ENCODE peak calls at places on chromosomes 11 and 22, in eight cellular contexts. U is stimulated activated CD4-positive, alpha-beta T cell treated with anti-CD3 and anti-CD28 coated beads, Interleukin-2, amount 100 ng/mL, for 4 hours; D is chondrocyte; W is NCI-H1105; L is stimulated activated naive CD8-positive, alpha-beta T cell treated with anti-CD3 and anti-CD28 coated beads, Interleukin-15, Interleukin-2, amounts not matched to agents 100 U/mL and 50 U/mL, for 24 hours; N is HTR-8/SVneo; K is activated CD4-positive, alpha-beta memory T cell treated with anti-CD3 and anti-CD28 coated beads, Interleukin-2, amount 10 ng/mL, durations not matched to agents 7 days and 5 days; S is fibroblast of the conjunctiva. Q is an unnamed sample.
A peak's percentile ranks its signal among the peaks of the same experiment; 100 is the strongest.

GRCh38 chr22:43879901-43880742 is 11.7 kb downstream of the PNPLA5 start:
- DNase-seq in U (no peak), D (peak; percentile 72), W (no peak), L (no peak), N (no peak), K (no peak), S (no peak), Q (no peak)

GRCh38 chr11:15288801-15289342 is 174.1 kb downstream of the INSC start:
- DNase-seq in U (no peak), D (no peak), W (no peak), L (no peak), N (no peak), K (no peak), S (no peak), Q (no peak)

GRCh38 chr11:125976156-125976555 is 30.3 kb downstream of the VSIG10L2 start:
- DNase-seq in U (no peak), D (no peak), W (no peak), L (no peak), N (no peak), K (no peak), S (no peak), Q (no peak)

GRCh38 chr22:22655452-22656108 is 11.2 kb downstream of the GGTLC2 start:
- DNase-seq in U (no peak), D (no peak), W (no peak), L (no peak), N (no peak), K (no peak), S (no peak), Q (no peak)

GRCh38 chr22:36744791-36745190 is 31.1 kb downstream of the IFT27 start:
- DNase-seq in U (no peak), D (peak; percentile 43), W (no peak), L (no peak), N (no peak), K (no peak), S (no peak), Q (no peak)

GRCh38 chr22:39570226-39570625 is 327 bp upstream of the CACNA1I start:
- DNase-seq in U (no peak), D (no peak), W (no peak), L (no peak), N (no peak), K (no peak), S (no peak), Q (no peak)

GRCh38 chr11:14417186-14417585 is 58.2 kb upstream of the RRAS2 start:
- DNase-seq in U (no peak), D (no peak), W (no peak), L (no peak), N (no peak), K (no peak), S (no peak), Q (no peak)

GRCh38 chr11:26478710-26479109 is 93.4 kb downstream of the MUC15 start:
- DNase-seq in U (no peak), D (no peak), W (no peak), L (no peak), N (no peak), K (no peak), S (no peak), Q (no peak)

GRCh38 chr11:122422707-122423106 is 232.8 kb upstream of the UBASH3B start:
- DNase-seq in U (no peak), D (no peak), W (no peak), L (no peak), N (no peak), K (no peak), S (no peak), Q (no peak)

GRCh38 chr22:42909363-42910058 is 52.4 kb upstream of the ARFGAP3 start:
- DNase-seq in U (no peak), D (no peak), W (no peak), L (no peak), N (no peak), K (no peak), S (no peak), Q (no peak)

GRCh38 chr11:68812526-68812925 is 29.2 kb downstream of the CPT1A start:
- DNase-seq in U (no peak), D (no peak), W (no peak), L (no peak), N (no peak), K (no peak), S (no peak), Q (no peak)

GRCh38 chr11:61187505-61188130 is 15.7 kb upstream of the PGA3 start:
- DNase-seq in U (peak; percentile 72), D (no peak), W (peak; percentile 76), L (peak; percentile 89), N (peak; percentile 71), K (peak; percentile 80), S (peak; percentile 68), Q (peak; percentile 87)

GRCh38 chr11:1565904-1566247 is 6.2 kb downstream of the DUSP8 start:
- DNase-seq in U (no peak), D (no peak), W (no peak), L (no peak), N (no peak), K (no peak), S (no peak), Q (no peak)

GRCh38 chr11:114673661-114674060 is 4.7 kb upstream of the NXPE2 start:
- DNase-seq in U (no peak), D (no peak), W (no peak), L (no peak), N (no peak), K (no peak), S (no peak), Q (no peak)

GRCh38 chr11:108562746-108563581 is 30.6 kb downstream of the EXPH5 start:
- DNase-seq in U (no peak), D (no peak), W (no peak), L (no peak), N (no peak), K (no peak), S (no peak), Q (no peak)

GRCh38 chr22:44309137-44309536 is 3.6 kb downstream of the SHISAL1 start:
- DNase-seq in U (no peak), D (no peak), W (no peak), L (no peak), N (peak; percentile 85), K (no peak), S (peak; percentile 73), Q (no peak)

GRCh38 chr11:128061321-128061871 is 526.0 kb downstream of the ETS1 start:
- DNase-seq in U (no peak), D (no peak), W (no peak), L (no peak), N (peak; percentile 40), K (no peak), S (no peak), Q (no peak)

GRCh38 chr22:37751449-37752188 is 54.8 kb downstream of the TRIOBP start:
- DNase-seq in U (no peak), D (no peak), W (no peak), L (no peak), N (no peak), K (no peak), S (no peak), Q (no peak)

GRCh38 chr22:40176921-40177737 is 596 bp upstream of the TNRC6B start:
- DNase-seq in U (peak; percentile 76), D (no peak), W (no peak), L (peak; percentile 76), N (no peak), K (peak; percentile 78), S (peak; percentile 60), Q (peak; percentile 37)

GRCh38 chr11:96134622-96135021 is 208.4 kb downstream of the MAML2 start:
- DNase-seq in U (no peak), D (no peak), W (no peak), L (no peak), N (no peak), K (no peak), S (no peak), Q (no peak)

GRCh38 chr11:115324569-115325432 is 179.4 kb downstream of the CADM1 start:
- DNase-seq in U (no peak), D (no peak), W (peak; percentile 89), L (no peak), N (peak; percentile 41), K (peak; percentile 25), S (peak; percentile 41), Q (peak; percentile 38)

GRCh38 chr11:64472593-64473455 is 113.9 kb downstream of the RPS6KA4 start:
- DNase-seq in U (no peak), D (no peak), W (no peak), L (no peak), N (no peak), K (peak; percentile 5), S (no peak), Q (no peak)

GRCh38 chr11:21446939-21447590 is 745.8 kb upstream of the ANO5 start:
- DNase-seq in U (no peak), D (no peak), W (no peak), L (no peak), N (no peak), K (no peak), S (no peak), Q (no peak)

GRCh38 chr11:133579165-133580031 is 47.1 kb upstream of the OPCML start:
- DNase-seq in U (no peak), D (no peak), W (no peak), L (no peak), N (no peak), K (no peak), S (no peak), Q (no peak)

GRCh38 chr11:28017816-28018215 is 90.1 kb downstream of the KIF18A start:
- DNase-seq in U (no peak), D (no peak), W (no peak), L (no peak), N (no peak), K (no peak), S (no peak), Q (no peak)

GRCh38 chr22:46598737-46599424 is 21.3 kb upstream of the GRAMD4 start:
- DNase-seq in U (no peak), D (peak; percentile 74), W (no peak), L (no peak), N (no peak), K (no peak), S (no peak), Q (no peak)

GRCh38 chr11:17771415-17771814 is 36.8 kb downstream of the KCNC1 start:
- DNase-seq in U (no peak), D (peak; percentile 78), W (no peak), L (no peak), N (no peak), K (no peak), S (no peak), Q (no peak)

GRCh38 chr11:82978422-82979099 is 77.0 kb downstream of the DDIAS start:
- DNase-seq in U (no peak), D (no peak), W (no peak), L (no peak), N (peak; percentile 49), K (no peak), S (peak; percentile 16), Q (no peak)

GRCh38 chr11:66324626-66325025 is 7.8 kb upstream of the CD248 start:
- DNase-seq in U (no peak), D (no peak), W (no peak), L (no peak), N (no peak), K (no peak), S (no peak), Q (no peak)

GRCh38 chr22:43346521-43346929 is 3.4 kb upstream of the SCUBE1 start:
- DNase-seq in U (peak; percentile 46), D (no peak), W (peak; percentile 56), L (peak; percentile 77), N (peak; percentile 72), K (peak; percentile 76), S (no peak), Q (peak; percentile 86)

GRCh38 chr22:41001722-41002122 is 50.5 kb downstream of the RBX1 start:
- DNase-seq in U (no peak), D (no peak), W (no peak), L (no peak), N (peak; percentile 28), K (no peak), S (no peak), Q (no peak)

GRCh38 chr22:47736166-47737034 is 974.0 kb downstream of the TBC1D22A start:
- DNase-seq in U (no peak), D (no peak), W (no peak), L (no peak), N (no peak), K (no peak), S (no peak), Q (no peak)

GRCh38 chr11:93736129-93736528 is 5.2 kb downstream of the TAF1D start:
- DNase-seq in U (no peak), D (no peak), W (no peak), L (no peak), N (no peak), K (no peak), S (no peak), Q (no peak)

Q was measured in GM13976.